ENCODE peak calls at places on chromosomes 13 and 19, in four cellular contexts. Q is H1, B is GM12878, F is HepG2. C is an unnamed sample.
A peak's percentile ranks its signal among the peaks of the same experiment; 100 is the strongest.

GRCh38 chr19:15357906-15358305 is 21.7 kb downstream of the AKAP8 start:
- DNase-seq in Q (no peak), B (no peak), F (no peak), C (no peak)

GRCh38 chr19:48443731-48444128 is 2.1 kb upstream of the GRWD1 start:
- DNase-seq in Q (no peak), B (no peak), F (no peak), C (no peak)

GRCh38 chr13:45851171-45851889 is at the start of gene SIAH3:
- DNase-seq in Q (no peak), B (no peak), F (no peak), C (no peak)

GRCh38 chr13:78602561-78603239 is 652 bp downstream of the POU4F1 start:
- DNase-seq in Q (no peak), B (no peak), F (no peak), C (peak; percentile 17)

GRCh38 chr19:46076951-46077814 is 36.4 kb upstream of the IGFL4 start:
- DNase-seq in Q (peak; percentile 63), B (no peak), F (peak; percentile 87), C (peak; percentile 90)

GRCh38 chr13:20130012-20130411 is 30.8 kb downstream of the GJA3 start:
- DNase-seq in Q (no peak), B (no peak), F (no peak), C (no peak)

GRCh38 chr13:41944635-41945401 is 16.1 kb downstream of the VWA8 start:
- DNase-seq in Q (no peak), B (no peak), F (peak; percentile 80), C (no peak)

GRCh38 chr19:49155830-49156346 is 692 bp upstream of the HRC start:
- DNase-seq in Q (no peak), B (no peak), F (no peak), C (peak; percentile 62)

GRCh38 chr19:2186071-2186846 is 22.5 kb downstream of the DOT1L start:
- DNase-seq in Q (no peak), B (no peak), F (no peak), C (no peak)

GRCh38 chr19:3671680-3672574 is 28.3 kb downstream of the PIP5K1C start:
- DNase-seq in Q (no peak), B (no peak), F (no peak), C (peak; percentile 67)

GRCh38 chr19:18775586-18776287 is 15.4 kb downstream of the COMP start:
- DNase-seq in Q (no peak), B (no peak), F (no peak), C (no peak)

GRCh38 chr13:51717786-51718398 is 86.1 kb downstream of the DHRS12 start:
- DNase-seq in Q (no peak), B (no peak), F (no peak), C (no peak)

GRCh38 chr13:40271931-40272775 is 394.3 kb downstream of the FOXO1 start:
- DNase-seq in Q (no peak), B (no peak), F (no peak), C (no peak)

GRCh38 chr13:51425410-51426042 is 27.3 kb downstream of the INTS6 start:
- DNase-seq in Q (no peak), B (no peak), F (no peak), C (no peak)

GRCh38 chr19:44747739-44748425 is 626 bp upstream of the BCL3 start:
- DNase-seq in Q (no peak), B (no peak), F (peak; percentile 50), C (no peak)

GRCh38 chr13:37701972-37702371 is 103.4 kb upstream of the POSTN start:
- DNase-seq in Q (no peak), B (no peak), F (no peak), C (no peak)

GRCh38 chr13:102328909-102329308 is 72.9 kb downstream of the FGF14 start:
- DNase-seq in Q (no peak), B (no peak), F (no peak), C (no peak)

GRCh38 chr13:94712287-94712811 is at the start of gene SOX21:
- DNase-seq in Q (no peak), B (no peak), F (no peak), C (no peak)

GRCh38 chr13:111161601-111162600 is 46.8 kb downstream of the ARHGEF7 start:
- DNase-seq in Q (no peak), B (no peak), F (no peak), C (no peak)

GRCh38 chr19:45815501-45816216 is 551 bp upstream of the RSPH6A start:
- DNase-seq in Q (peak; percentile 67), B (no peak), F (no peak), C (no peak)

GRCh38 chr13:67574320-67575233 is 344.4 kb upstream of the PCDH9 start:
- DNase-seq in Q (no peak), B (no peak), F (no peak), C (no peak)

GRCh38 chr19:51641648-51642047 is 5.0 kb downstream of the SIGLEC14 start:
- DNase-seq in Q (no peak), B (no peak), F (no peak), C (no peak)

GRCh38 chr19:57583521-57584416 is at the start of gene ZIK1:
- DNase-seq in Q (peak; percentile 92), B (peak; percentile 61), F (peak; percentile 83), C (no peak)
- TF ChIP-seq HDAC6 in Q (no peak), B (no peak), F (no peak), C (no peak)

DNA sequence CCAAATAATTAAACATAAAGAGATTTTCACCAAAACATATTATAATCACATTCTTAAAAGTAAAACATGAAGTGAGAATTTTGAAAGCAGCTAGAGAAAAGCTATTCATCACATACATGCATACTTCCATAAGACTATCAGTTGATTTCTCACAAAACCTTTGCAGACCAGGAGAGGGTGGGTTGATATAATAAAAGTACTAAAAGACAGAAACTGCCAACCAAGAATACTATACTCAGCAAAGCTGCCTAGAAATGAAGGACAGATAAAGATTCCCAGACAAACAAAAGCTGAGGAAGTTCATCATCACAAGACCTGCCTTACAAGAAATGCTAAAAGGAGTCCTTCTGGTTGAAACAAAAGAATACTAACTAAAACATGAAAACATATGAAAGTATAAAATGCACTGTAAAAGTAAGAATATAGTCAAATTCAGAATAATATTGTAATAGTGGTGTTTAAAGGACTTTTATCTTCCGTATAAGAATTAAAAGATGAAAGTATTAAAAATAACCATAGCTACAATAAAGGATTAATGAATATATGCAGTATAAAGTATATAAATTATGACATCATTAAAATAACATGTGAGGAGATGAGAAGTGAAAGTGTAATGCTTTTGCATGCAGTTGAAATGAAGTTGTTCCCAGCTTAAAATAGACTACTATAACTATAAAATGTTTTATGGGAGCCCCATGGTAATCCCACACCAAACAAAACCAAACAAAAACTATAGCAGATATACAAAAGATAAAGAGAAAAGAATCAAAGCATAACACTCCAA is 76.2 kb downstream of the RXFP2 start:
- DNase-seq in Q (no peak), B (no peak), F (no peak), C (no peak)
- H3K4me3 ChIP-seq in Q (no peak overlapping the region), B (no peak overlapping the region), F (no peak overlapping the region), C (no peak overlapping the region)

DNA sequence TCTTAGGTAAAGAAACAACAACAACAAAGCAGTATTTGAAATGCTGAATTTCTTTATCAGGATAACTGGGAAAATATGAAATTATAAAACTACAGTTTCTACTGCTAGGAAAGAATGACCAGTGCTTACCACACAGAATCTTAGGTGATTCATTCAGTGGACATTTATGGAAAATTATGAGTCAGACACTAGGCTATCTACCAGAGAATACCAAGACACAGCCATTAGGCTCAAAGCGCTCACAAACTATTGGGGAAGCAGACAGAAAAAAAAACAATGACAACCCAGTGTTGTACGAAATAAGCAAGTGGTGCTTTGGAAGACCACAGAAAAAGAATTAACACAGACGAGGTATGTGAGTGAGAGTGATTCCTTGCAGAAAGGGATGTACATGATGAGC is 1019.5 kb downstream of the PCDH9 start:
- DNase-seq in Q (no peak), B (no peak), F (no peak), C (no peak)
- TF ChIP-seq HDAC6 in Q (no peak), B (no peak), F (no peak), C (no peak)

GRCh38 chr13:44432595-44432994 is 59.0 kb downstream of the SERP2 start:
- DNase-seq in Q (no peak), B (no peak), F (no peak), C (no peak)
- H3K4me3 ChIP-seq in Q (no peak overlapping the region), B (no peak overlapping the region), F (no peak overlapping the region), C (no peak overlapping the region)

DNA sequence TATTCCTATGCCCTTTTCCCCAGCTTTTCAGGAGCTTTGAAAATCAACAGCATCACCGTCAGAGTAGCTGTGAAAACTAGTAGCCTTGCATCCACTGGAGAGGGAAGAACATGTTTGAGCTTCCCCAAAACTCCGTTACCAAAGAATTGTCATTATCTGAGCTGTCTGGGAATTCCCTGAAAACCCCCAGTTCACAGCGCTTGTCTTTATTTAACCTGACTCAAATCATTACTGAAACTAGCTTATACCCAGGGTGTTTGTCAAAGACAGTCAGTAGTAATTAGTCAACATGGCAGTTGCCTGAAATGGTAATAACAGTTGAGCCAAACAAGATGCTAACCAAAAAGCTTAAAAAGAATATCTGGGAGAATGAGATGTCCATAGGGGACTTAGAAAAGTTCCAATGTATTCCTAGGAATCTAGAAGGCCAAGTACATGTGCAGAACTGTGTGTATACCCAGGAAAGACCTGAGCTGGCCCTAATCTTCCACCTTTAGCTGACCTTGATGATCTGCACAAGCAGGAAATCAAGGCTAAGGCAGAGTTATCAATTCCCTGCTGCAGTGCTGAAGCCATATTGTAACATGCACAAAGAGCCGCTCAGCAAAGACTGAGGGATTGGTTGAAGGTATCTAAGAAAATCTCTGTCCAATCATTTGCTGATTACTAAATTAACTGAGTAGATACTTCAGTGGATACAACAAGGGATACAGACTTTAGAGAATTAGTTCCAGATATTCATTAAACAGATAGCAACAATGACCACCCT is 130.8 kb downstream of the KL start:
- DNase-seq in Q (no peak), B (peak; percentile 98), F (no peak), C (no peak)
- TF ChIP-seq HDAC6 in Q (no peak), B (no peak), F (no peak), C (no peak)

DNA sequence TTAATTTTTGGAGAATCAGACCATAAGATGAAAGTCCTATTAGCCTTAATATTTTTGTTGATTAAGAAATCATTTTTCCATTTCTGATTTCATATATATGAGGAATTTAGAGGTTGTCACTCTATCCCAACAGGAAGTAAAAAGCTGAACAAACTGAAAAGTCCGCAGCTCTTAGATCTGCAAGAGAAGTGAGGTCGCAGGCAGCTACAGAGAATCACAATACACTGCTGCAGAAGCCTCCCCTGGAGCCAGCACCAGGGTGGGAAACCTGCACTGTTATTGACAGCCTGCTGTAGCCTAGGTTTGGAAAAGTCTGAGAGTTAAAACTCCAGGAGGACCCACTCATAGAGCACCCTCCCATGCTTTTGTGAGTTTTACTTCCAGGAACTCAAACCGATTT is 29.9 kb downstream of the TNFRSF19 start:
- DNase-seq in Q (no peak), B (no peak), F (no peak), C (no peak)
- H3K4me3 ChIP-seq in Q (no peak overlapping the region), B (no peak overlapping the region), F (no peak overlapping the region), C (no peak overlapping the region)